ENCODE peak calls at places on chromosome 9, in ten cellular contexts. O is stimulated activated CD4-positive, alpha-beta T cell treated with anti-CD3 and anti-CD28 coated beads, Interleukin-4, amount 100 ng/mL, for 4 hours; S is SJSA1; T is substantia nigra; Y is iris pigment epithelial cell; L is IMR-90; E is AML-193; D is endothelial cell; R is AG04449; U is occipital lobe. X is an unnamed sample.

GRCh38 chr9:74951725-74952151 is 974 bp downstream of the C9orf40 start:
- DNase-seq in E (peak), T (no peak), O (peak), U (peak), S (peak), L (peak), Y (peak), R (no peak), D (peak), X (peak)

GRCh38 chr9:124831642-124832364 is 21.5 kb upstream of the WDR38 start:
- DNase-seq in L (no peak), O (no peak), E (no peak), D (no peak), S (no peak), R (no peak), Y (no peak), T (no peak), U (no peak), X (no peak)

GRCh38 chr9:136264803-136265405 is 19.3 kb upstream of the QSOX2 start:
- DNase-seq in R (no peak), Y (no peak), S (no peak), L (no peak), T (no peak), U (no peak), E (no peak), O (no peak), D (no peak), X (no peak)

GRCh38 chr9:69155341-69156030 is 18.6 kb upstream of the TJP2 start:
- DNase-seq in L (no peak), S (no peak), O (no peak), Y (no peak), T (no peak), E (no peak), D (no peak), U (no peak), R (no peak), X (no peak)

GRCh38 chr9:19998823-19999455 is 210.1 kb upstream of the SLC24A2 start:
- DNase-seq in O (no peak), D (no peak), T (no peak), R (no peak), S (no peak), E (no peak), Y (peak), U (no peak), L (no peak), X (no peak)

GRCh38 chr9:135087489-135087791 is at the start of gene OLFM1:
- DNase-seq in Y (peak), U (peak), O (no peak), R (no peak), E (no peak), T (peak), D (peak), L (peak), S (peak), X (peak)

GRCh38 chr9:125758986-125759811 is 12.0 kb downstream of the PBX3 start:
- DNase-seq in E (peak), R (no peak), T (peak), Y (no peak), O (no peak), S (peak), U (no peak), D (no peak), L (no peak), X (peak)

GRCh38 chr9:34498511-34498910 is 24.3 kb downstream of the ENHO start:
- DNase-seq in O (no peak), Y (no peak), L (no peak), U (no peak), T (no peak), S (no peak), D (no peak), R (no peak), E (no peak), X (no peak)

GRCh38 chr9:91119147-91119546 is 242.6 kb downstream of the AUH start:
- DNase-seq in R (no peak), O (no peak), T (no peak), D (peak), L (peak), U (no peak), S (peak), E (no peak), Y (peak), X (no peak)

GRCh38 chr9:137034039-137034708 is 2.3 kb upstream of the FUT7 start:
- DNase-seq in S (no peak), T (no peak), Y (no peak), D (no peak), E (peak), R (no peak), L (no peak), O (no peak), U (no peak), X (peak)

X was measured in HuH-7.